ENCODE peak calls at places on chromosome 21, in ten cellular contexts. I is fibroblast of the aortic adventitia, Z is psoas muscle, B is uterus, L is ascending aorta, D is A673, N is cardiac fibroblast, W is SJSA1, J is iPS DF 6.9, C is adrenal gland. U is an unnamed sample.

GRCh38 chr21:14736162-14736561 is 190.0 kb upstream of the SAMSN1 start:
- DNase-seq in I (no peak), C (no peak), D (no peak), B (no peak), J (no peak), N (no peak), W (no peak), L (no peak), Z (no peak), U (no peak)

GRCh38 chr21:16811011-16811410 is 701.8 kb upstream of the CXADR start:
- DNase-seq in L (no peak), C (no peak), N (no peak), I (peak; percentile 10), D (no peak), W (no peak), J (no peak), B (no peak), Z (no peak), U (no peak)

GRCh38 chr21:21373969-21374368 is 375.8 kb downstream of the NCAM2 start:
- DNase-seq in Z (no peak), J (no peak), W (no peak), D (peak; percentile 13), L (no peak), C (no peak), N (peak; percentile 21), B (no peak), I (peak; percentile 35), U (no peak)

GRCh38 chr21:31855180-31855579 is 17.6 kb upstream of the HUNK start:
- DNase-seq in J (no peak), W (peak; percentile 8), B (no peak), I (no peak), L (no peak), Z (no peak), N (no peak), C (no peak), D (no peak), U (no peak)

GRCh38 chr21:36487641-36488307 is 7.9 kb upstream of the CLDN14 start:
- DNase-seq in N (peak; percentile 85), L (no peak), W (no peak), J (no peak), Z (no peak), I (peak; percentile 49), C (no peak), D (peak; percentile 95), B (no peak), U (no peak)

GRCh38 chr21:15010645-15011044 is 54.2 kb downstream of the NRIP1 start:
- DNase-seq in N (no peak), C (no peak), L (no peak), I (no peak), Z (no peak), W (no peak), D (no peak), B (no peak), J (no peak), U (no peak)

GRCh38 chr21:26072891-26073615 is 97.5 kb downstream of the APP start:
- DNase-seq in L (no peak), I (peak; percentile 32), W (no peak), C (no peak), B (no peak), Z (no peak), N (peak; percentile 72), D (no peak), J (no peak), U (no peak)

GRCh38 chr21:42474043-42474831 is 21.8 kb downstream of the RSPH1 start:
- DNase-seq in I (no peak), C (peak; percentile 13), L (peak; percentile 55), Z (no peak), W (peak; percentile 44), B (no peak), J (no peak), D (peak; percentile 39), N (peak; percentile 30), U (no peak)

GRCh38 chr21:30234643-30235042 is 18.7 kb upstream of the CLDN8 start:
- DNase-seq in I (peak; percentile 4), D (no peak), B (no peak), L (no peak), N (peak; percentile 78), W (no peak), C (no peak), Z (no peak), J (no peak), U (no peak)

GRCh38 chr21:37974081-37974480 is 57.8 kb upstream of the KCNJ6 start:
- DNase-seq in I (no peak), J (no peak), L (no peak), W (no peak), C (no peak), Z (no peak), B (no peak), D (no peak), N (peak; percentile 17), U (no peak)

GRCh38 chr21:31278511-31279155 is 65.4 kb downstream of the TIAM1 start:
- DNase-seq in L (no peak), W (no peak), I (peak; percentile 50), D (no peak), C (no peak), Z (no peak), N (peak; percentile 25), J (no peak), B (no peak), U (no peak)

GRCh38 chr21:43370888-43371570 is 55.9 kb downstream of the SIK1 start:
- DNase-seq in W (no peak), Z (no peak), L (no peak), B (no peak), C (no peak), D (no peak), J (no peak), N (no peak), I (no peak), U (no peak)

GRCh38 chr21:31894441-31894840 is 21.6 kb downstream of the HUNK start:
- DNase-seq in L (no peak), D (no peak), B (no peak), N (no peak), J (no peak), C (no peak), Z (no peak), W (no peak), I (no peak), U (no peak)

GRCh38 chr21:14361958-14362357 is 21.0 kb downstream of the HSPA13 start:
- DNase-seq in J (no peak), L (no peak), B (no peak), N (peak; percentile 80), W (no peak), I (peak; percentile 83), C (no peak), D (no peak), Z (no peak), U (no peak)

GRCh38 chr21:43192501-43193081 is 23.8 kb downstream of the CRYAA start:
- DNase-seq in D (no peak), J (no peak), N (no peak), L (peak; percentile 43), I (no peak), C (no peak), B (peak; percentile 3), Z (no peak), W (peak; percentile 34), U (peak; percentile 8)

GRCh38 chr21:39387461-39388037 is 38.7 kb upstream of the HMGN1 start:
- DNase-seq in N (peak; percentile 87), D (peak; percentile 95), W (peak; percentile 94), J (peak; percentile 91), B (peak; percentile 91), L (peak; percentile 94), Z (peak; percentile 92), C (peak; percentile 90), I (peak; percentile 85), U (peak; percentile 95)

GRCh38 chr21:39386899-39387298 is 38.0 kb upstream of the HMGN1 start:
- DNase-seq in Z (no peak), C (no peak), W (no peak), B (no peak), N (no peak), I (no peak), J (no peak), D (no peak), L (no peak), U (peak; percentile 41)

GRCh38 chr21:39384674-39385298 is 35.9 kb upstream of the HMGN1 start:
- DNase-seq in L (no peak), N (no peak), W (no peak), B (no peak), J (no peak), I (no peak), C (no peak), D (no peak), Z (no peak), U (no peak)

GRCh38 chr21:39385299-39386145 is 36.6 kb upstream of the HMGN1 start:
- DNase-seq in L (peak; percentile 79), Z (peak; percentile 83), B (peak; percentile 79), W (peak; percentile 83), N (peak; percentile 75), J (no peak), I (peak; percentile 81), D (peak; percentile 91), C (peak; percentile 88), U (peak; percentile 89)

DNA sequence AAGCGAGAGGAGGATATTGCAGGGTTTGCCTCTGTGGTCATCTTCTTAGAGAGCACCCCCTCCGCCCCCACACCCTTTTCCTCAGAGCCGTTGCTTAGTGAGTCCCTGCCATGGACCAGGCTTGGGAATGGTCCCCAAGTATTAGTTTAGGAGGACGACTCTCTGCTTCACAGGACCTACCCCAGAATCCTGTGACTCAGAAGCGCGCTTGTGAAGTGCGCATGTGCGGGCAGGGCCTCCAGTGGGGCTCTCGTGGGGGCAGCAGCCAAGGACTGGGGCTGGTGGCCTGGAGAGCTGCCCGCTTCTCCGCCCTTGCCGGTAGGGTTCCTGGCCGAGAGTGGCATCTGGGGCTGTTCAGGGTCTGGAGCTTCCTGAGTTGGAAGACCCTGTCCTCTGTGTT is 37.3 kb upstream of the HMGN1 start:
- DNase-seq in N (no peak), C (peak; percentile 74), W (no peak), Z (peak; percentile 51), L (no peak), J (no peak), B (peak; percentile 50), D (no peak), I (peak; percentile 43), U (peak; percentile 65)
- H3K4me3 ChIP-seq in N (peak overlapping the region; percentile 43), C (no peak overlapping the region), W (peak overlapping the region; percentile 27), Z (peak overlapping the region; percentile 65), L (peak overlapping the region; percentile 46), J (no peak overlapping the region), B (peak overlapping the region; percentile 18), D (peak overlapping the region; percentile 45), I (peak overlapping the region; percentile 58), U (peak overlapping the region; percentile 32)

GRCh38 chr21:33026299-33026858 is 644 bp downstream of the OLIG2 start:
- DNase-seq in Z (no peak), W (no peak), J (no peak), L (no peak), N (no peak), B (no peak), D (no peak), C (no peak), I (no peak), U (no peak)
- H3K4me3 ChIP-seq in Z (peak overlapping the region; percentile 32), W (no peak overlapping the region), J (no peak overlapping the region), L (peak overlapping the region; percentile 12), N (no peak overlapping the region), B (no peak overlapping the region), D (no peak overlapping the region), C (no peak overlapping the region), I (no peak overlapping the region), U (no peak overlapping the region)

GRCh38 chr21:39954570-39954969 is 87.3 kb downstream of the PCP4 start:
- DNase-seq in I (no peak), Z (no peak), J (no peak), N (no peak), B (no peak), L (no peak), W (no peak), D (no peak), C (no peak), U (no peak)
- H3K4me3 ChIP-seq in I (no peak overlapping the region), Z (no peak overlapping the region), J (no peak overlapping the region), N (no peak overlapping the region), B (no peak overlapping the region), L (no peak overlapping the region), W (no peak overlapping the region), D (no peak overlapping the region), C (no peak overlapping the region), U (no peak overlapping the region)

GRCh38 chr21:34845521-34846213 is 176.9 kb downstream of the CLIC6 start:
- DNase-seq in W (no peak), B (no peak), J (no peak), I (peak; percentile 87), D (no peak), C (no peak), Z (no peak), L (peak; percentile 62), N (peak; percentile 88), U (no peak)
- H3K4me3 ChIP-seq in W (no peak overlapping the region), B (no peak overlapping the region), J (no peak overlapping the region), I (no peak overlapping the region), D (no peak overlapping the region), C (no peak overlapping the region), Z (peak overlapping the region; percentile 6), L (no peak overlapping the region), N (no peak overlapping the region), U (no peak overlapping the region)

U was measured in ovary.